ENCODE peak calls at places on chromosomes 1 and 21, in six cellular contexts. One of them, this sample, is unnamed.
A peak's percentile ranks its signal among the peaks of the same experiment; 100 is the strongest.

GRCh38 chr1:54371038-54371935 is 34.9 kb downstream of the SSBP3 start:
- ATAC-seq in K562: no peak
- ATAC-seq in GM12878: no peak
- ATAC-seq in HepG2: no peak
- ATAC-seq in upper lobe of left lung: no peak
- ATAC-seq in A549: no peak
- ATAC-seq in this sample: no peak

GRCh38 chr1:66231162-66232077 is 302.5 kb upstream of the SGIP1 start:
- ATAC-seq in K562: no peak
- ATAC-seq in upper lobe of left lung: no peak
- ATAC-seq in GM12878: no peak
- ATAC-seq in HepG2: no peak
- ATAC-seq in A549: peak; percentile 94
- ATAC-seq in this sample: no peak

GRCh38 chr1:117009132-117009531 is 7.6 kb downstream of the CD101 start:
- ATAC-seq in upper lobe of left lung: peak; percentile 63
- ATAC-seq in K562: no peak
- ATAC-seq in A549: no peak
- ATAC-seq in GM12878: peak; percentile 64
- ATAC-seq in HepG2: no peak
- ATAC-seq in this sample: no peak

GRCh38 chr1:47887060-47887851 is 109.9 kb downstream of the TRABD2B start:
- ATAC-seq in HepG2: no peak
- ATAC-seq in K562: no peak
- ATAC-seq in upper lobe of left lung: no peak
- ATAC-seq in A549: no peak
- ATAC-seq in GM12878: no peak
- ATAC-seq in this sample: no peak

GRCh38 chr1:193709607-193710006 is 523.2 kb upstream of the B3GALT2 start:
- ATAC-seq in HepG2: no peak
- ATAC-seq in A549: no peak
- ATAC-seq in K562: no peak
- ATAC-seq in GM12878: no peak
- ATAC-seq in upper lobe of left lung: no peak
- ATAC-seq in this sample: no peak

GRCh38 chr1:233993651-233994050 is 89.2 kb downstream of the SLC35F3 start:
- ATAC-seq in upper lobe of left lung: no peak
- ATAC-seq in GM12878: peak; percentile 95
- ATAC-seq in K562: no peak
- ATAC-seq in A549: no peak
- ATAC-seq in HepG2: no peak
- ATAC-seq in this sample: no peak

GRCh38 chr1:168512864-168513595 is 30.8 kb downstream of the XCL2 start:
- ATAC-seq in K562: no peak
- ATAC-seq in upper lobe of left lung: no peak
- ATAC-seq in HepG2: peak; percentile 47
- ATAC-seq in GM12878: no peak
- ATAC-seq in A549: no peak
- ATAC-seq in this sample: no peak

GRCh38 chr1:51506537-51506936 is 12.5 kb downstream of the EPS15 start:
- ATAC-seq in HepG2: no peak
- ATAC-seq in upper lobe of left lung: peak; percentile 77
- ATAC-seq in A549: no peak
- ATAC-seq in GM12878: peak; percentile 40
- ATAC-seq in K562: peak; percentile 13
- ATAC-seq in this sample: peak; percentile 34

GRCh38 chr1:116347678-116348077 is 25.4 kb upstream of the ATP1A1 start:
- ATAC-seq in K562: no peak
- ATAC-seq in A549: no peak
- ATAC-seq in upper lobe of left lung: no peak
- ATAC-seq in GM12878: no peak
- ATAC-seq in HepG2: no peak
- ATAC-seq in this sample: no peak

GRCh38 chr21:45125347-45125746 is 51.0 kb downstream of the ADARB1 start:
- ATAC-seq in HepG2: no peak
- ATAC-seq in GM12878: peak; percentile 42
- ATAC-seq in upper lobe of left lung: no peak
- ATAC-seq in A549: no peak
- ATAC-seq in K562: no peak
- ATAC-seq in this sample: no peak

GRCh38 chr1:55833452-55834160 is 618.4 kb upstream of the USP24 start:
- ATAC-seq in GM12878: no peak
- ATAC-seq in K562: no peak
- ATAC-seq in A549: no peak
- ATAC-seq in HepG2: no peak
- ATAC-seq in upper lobe of left lung: no peak
- ATAC-seq in this sample: no peak

GRCh38 chr1:241292973-241293372 is 64.0 kb downstream of the RGS7 start:
- ATAC-seq in GM12878: no peak
- ATAC-seq in HepG2: no peak
- ATAC-seq in A549: no peak
- ATAC-seq in upper lobe of left lung: no peak
- ATAC-seq in K562: no peak
- ATAC-seq in this sample: no peak

GRCh38 chr1:225817611-225818061 is 7.7 kb downstream of the EPHX1 start:
- ATAC-seq in GM12878: no peak
- ATAC-seq in K562: peak; percentile 46
- ATAC-seq in A549: peak; percentile 62
- ATAC-seq in upper lobe of left lung: peak; percentile 65
- ATAC-seq in HepG2: no peak
- ATAC-seq in this sample: peak; percentile 82

GRCh38 chr1:220217383-220217988 is 54.8 kb downstream of the RAB3GAP2 start:
- ATAC-seq in A549: no peak
- ATAC-seq in upper lobe of left lung: no peak
- ATAC-seq in HepG2: peak; percentile 74
- ATAC-seq in GM12878: peak; percentile 14
- ATAC-seq in K562: peak; percentile 76
- ATAC-seq in this sample: no peak

GRCh38 chr1:192626366-192627179 is 9.4 kb upstream of the RGS13 start:
- ATAC-seq in upper lobe of left lung: no peak
- ATAC-seq in GM12878: peak; percentile 84
- ATAC-seq in A549: no peak
- ATAC-seq in K562: no peak
- ATAC-seq in HepG2: no peak
- ATAC-seq in this sample: no peak

GRCh38 chr1:107871259-107871658 is 93.7 kb downstream of the VAV3 start:
- ATAC-seq in A549: no peak
- ATAC-seq in HepG2: no peak
- ATAC-seq in K562: no peak
- ATAC-seq in upper lobe of left lung: no peak
- ATAC-seq in GM12878: peak; percentile 61
- ATAC-seq in this sample: no peak

GRCh38 chr1:102435483-102435882 is 438.8 kb upstream of the OLFM3 start:
- ATAC-seq in HepG2: no peak
- ATAC-seq in K562: no peak
- ATAC-seq in upper lobe of left lung: no peak
- ATAC-seq in A549: no peak
- ATAC-seq in GM12878: peak; percentile 67
- ATAC-seq in this sample: no peak

GRCh38 chr1:32180186-32181060 is 948 bp downstream of the TXLNA start:
- ATAC-seq in HepG2: peak; percentile 43
- ATAC-seq in upper lobe of left lung: peak; percentile 53
- ATAC-seq in A549: peak; percentile 48
- ATAC-seq in GM12878: peak; percentile 53
- ATAC-seq in K562: peak; percentile 25
- ATAC-seq in this sample: peak; percentile 34

GRCh38 chr1:209774592-209774991 is 9.8 kb downstream of the C1orf74 start:
- ATAC-seq in A549: no peak
- ATAC-seq in HepG2: no peak
- ATAC-seq in upper lobe of left lung: no peak
- ATAC-seq in K562: no peak
- ATAC-seq in GM12878: peak; percentile 82
- ATAC-seq in this sample: no peak

GRCh38 chr1:62437273-62437945 is 560 bp downstream of the USP1 start:
- ATAC-seq in HepG2: peak; percentile 4
- ATAC-seq in K562: peak; percentile 36
- ATAC-seq in upper lobe of left lung: peak; percentile 3
- ATAC-seq in GM12878: peak; percentile 6
- ATAC-seq in A549: peak; percentile 1
- ATAC-seq in this sample: no peak

GRCh38 chr1:62438163-62438562 is 1.3 kb downstream of the USP1 start:
- ATAC-seq in A549: no peak
- ATAC-seq in upper lobe of left lung: no peak
- ATAC-seq in GM12878: no peak
- ATAC-seq in K562: peak; percentile 2
- ATAC-seq in HepG2: no peak
- ATAC-seq in this sample: no peak

GRCh38 chr1:62436039-62436465 is 797 bp upstream of the USP1 start:
- ATAC-seq in upper lobe of left lung: peak; percentile 94
- ATAC-seq in K562: peak; percentile 83
- ATAC-seq in A549: peak; percentile 82
- ATAC-seq in HepG2: peak; percentile 85
- ATAC-seq in GM12878: peak; percentile 79
- ATAC-seq in this sample: peak; percentile 90

GRCh38 chr1:62436466-62437272 is at the start of gene USP1:
- ATAC-seq in GM12878: peak; percentile 85
- ATAC-seq in A549: peak; percentile 92
- ATAC-seq in K562: peak; percentile 86
- ATAC-seq in upper lobe of left lung: peak; percentile 95
- ATAC-seq in HepG2: peak; percentile 93
- ATAC-seq in this sample: peak; percentile 93

DNA sequence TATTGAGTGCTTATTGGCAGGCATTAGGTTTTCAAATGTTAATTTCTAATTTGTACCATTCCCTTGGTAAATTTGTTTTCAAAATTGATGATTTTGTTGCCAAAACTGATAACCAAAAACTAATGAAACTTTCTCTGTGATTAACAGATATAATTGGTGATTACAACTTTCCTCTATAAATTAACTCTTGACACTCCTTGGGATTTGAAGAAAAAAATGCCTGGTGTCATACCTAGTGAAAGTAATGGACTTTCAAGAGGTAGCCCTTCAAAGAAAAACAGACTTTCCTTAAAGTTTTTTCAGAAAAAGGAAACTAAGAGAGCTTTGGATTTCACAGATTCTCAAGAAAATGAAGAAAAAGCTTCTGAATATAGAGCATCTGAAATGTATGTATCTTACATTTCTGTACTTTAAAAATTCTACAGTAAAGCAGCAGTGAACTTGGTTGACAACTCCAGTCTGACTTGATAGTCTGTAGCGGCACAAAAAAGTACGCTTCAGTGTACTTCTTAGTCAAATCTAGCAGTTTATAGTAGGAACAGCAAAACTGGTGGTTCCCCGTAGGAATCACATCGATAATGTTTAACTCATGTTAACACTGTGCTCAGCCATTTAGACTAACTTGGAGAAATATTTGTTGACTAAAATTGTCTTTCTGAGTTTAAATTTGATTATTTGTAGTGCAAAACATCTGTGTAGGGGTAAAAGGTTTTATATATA is 3.0 kb downstream of the USP1 start:
- ATAC-seq in K562: no peak
- ATAC-seq in GM12878: peak; percentile 34
- ATAC-seq in A549: no peak
- ATAC-seq in HepG2: no peak
- ATAC-seq in upper lobe of left lung: no peak
- ATAC-seq in this sample: no peak
- TF ChIP-seq CTCF in K562: no peak
- TF ChIP-seq CTCF in GM12878: no peak
- TF ChIP-seq CTCF in A549: no peak
- TF ChIP-seq CTCF in HepG2: no peak
- TF ChIP-seq CTCF in upper lobe of left lung: no peak
- TF ChIP-seq CTCF in this sample: no peak

GRCh38 chr1:203036537-203036936 is 10.2 kb downstream of the PPFIA4 start:
- ATAC-seq in GM12878: no peak
- ATAC-seq in K562: no peak
- ATAC-seq in A549: no peak
- ATAC-seq in upper lobe of left lung: no peak
- ATAC-seq in HepG2: no peak
- ATAC-seq in this sample: no peak
- H3K4me1 ChIP-seq in GM12878: peaks cover 11% of the 10 kb centered on the region
- H3K4me1 ChIP-seq in K562: no peaks in the 10 kb centered on the region
- H3K4me1 ChIP-seq in A549: peaks cover 15% of the 10 kb centered on the region
- H3K4me1 ChIP-seq in upper lobe of left lung: no peaks in the 10 kb centered on the region
- H3K4me1 ChIP-seq in HepG2: no peaks in the 10 kb centered on the region
- H3K4me1 ChIP-seq in this sample: peaks cover 28% of the 10 kb centered on the region

GRCh38 chr1:156498447-156499193 is 2.0 kb downstream of the MEF2D start:
- ATAC-seq in upper lobe of left lung: no peak
- ATAC-seq in HepG2: peak; percentile 6
- ATAC-seq in A549: no peak
- ATAC-seq in GM12878: no peak
- ATAC-seq in K562: peak; percentile 1
- ATAC-seq in this sample: no peak

GRCh38 chr1:156499194-156499702 is 1.3 kb downstream of the MEF2D start:
- ATAC-seq in upper lobe of left lung: no peak
- ATAC-seq in HepG2: no peak
- ATAC-seq in A549: no peak
- ATAC-seq in GM12878: no peak
- ATAC-seq in K562: no peak
- ATAC-seq in this sample: no peak

GRCh38 chr1:156500847-156501686 is 492 bp upstream of the MEF2D start:
- ATAC-seq in HepG2: peak; percentile 80
- ATAC-seq in K562: peak; percentile 86
- ATAC-seq in GM12878: peak; percentile 74
- ATAC-seq in A549: peak; percentile 58
- ATAC-seq in upper lobe of left lung: peak; percentile 90
- ATAC-seq in this sample: peak; percentile 81

GRCh38 chr1:156500578-156500846 is at the start of gene MEF2D:
- ATAC-seq in HepG2: peak; percentile 2
- ATAC-seq in K562: no peak
- ATAC-seq in GM12878: no peak
- ATAC-seq in A549: peak; percentile 45
- ATAC-seq in upper lobe of left lung: no peak
- ATAC-seq in this sample: no peak

DNA sequence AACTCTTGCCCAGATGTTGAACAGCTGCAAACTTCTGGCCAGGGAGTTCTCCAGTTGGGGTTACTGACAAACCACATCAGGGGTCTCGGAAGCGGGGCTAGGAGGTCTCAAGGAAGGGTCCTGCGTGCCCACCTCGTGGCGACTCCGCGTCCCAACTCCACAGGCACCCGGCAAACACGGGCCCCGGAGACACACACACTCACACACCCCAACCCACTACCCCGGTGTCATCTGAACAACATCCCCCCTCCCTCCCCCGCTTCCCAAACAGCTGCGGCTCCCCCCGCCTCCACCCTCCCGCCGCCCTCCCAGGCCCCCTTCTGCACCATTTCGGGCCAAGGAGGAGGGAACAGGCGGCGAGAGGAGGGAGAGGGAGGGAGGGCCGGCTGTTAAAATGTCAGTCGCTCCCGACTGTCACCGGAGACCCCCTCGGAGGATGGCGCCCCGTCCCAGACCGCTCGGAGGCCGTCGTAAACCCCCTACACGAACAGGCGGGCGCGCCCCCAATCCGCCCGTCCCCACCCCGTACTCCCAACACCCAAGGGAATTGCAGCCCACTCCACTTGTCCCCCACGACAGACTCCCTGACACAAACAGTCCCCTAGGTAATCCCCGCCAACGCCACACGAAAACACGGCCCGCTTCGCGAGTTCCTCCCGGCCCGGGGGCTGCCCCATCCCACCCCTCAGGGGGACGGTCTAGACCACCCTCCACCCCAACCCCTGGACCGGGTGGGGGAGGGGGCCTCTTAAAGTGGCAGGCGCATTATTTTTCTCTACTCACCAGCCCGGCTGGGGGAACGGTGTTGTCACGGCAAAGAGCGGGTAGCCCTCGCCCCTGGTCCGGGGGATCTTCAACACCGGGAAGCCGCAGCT is 635 bp downstream of the MEF2D start:
- ATAC-seq in K562: peak; percentile 2
- ATAC-seq in A549: no peak
- ATAC-seq in GM12878: no peak
- ATAC-seq in HepG2: no peak
- ATAC-seq in upper lobe of left lung: peak; percentile 12
- ATAC-seq in this sample: no peak
- TF ChIP-seq EP300 in K562: no peak
- TF ChIP-seq EP300 in A549: no peak
- TF ChIP-seq EP300 in GM12878: no peak
- TF ChIP-seq EP300 in HepG2: no peak
- TF ChIP-seq EP300 in upper lobe of left lung: no peak
- TF ChIP-seq EP300 in this sample: no peak

GRCh38 chr21:28742527-28742926 is 250.2 kb downstream of the LTN1 start:
- ATAC-seq in GM12878: no peak
- ATAC-seq in HepG2: no peak
- ATAC-seq in A549: no peak
- ATAC-seq in upper lobe of left lung: no peak
- ATAC-seq in K562: no peak
- ATAC-seq in this sample: no peak
- TF ChIP-seq CTCF in GM12878: no peak
- TF ChIP-seq CTCF in HepG2: no peak
- TF ChIP-seq CTCF in A549: no peak
- TF ChIP-seq CTCF in upper lobe of left lung: no peak
- TF ChIP-seq CTCF in K562: no peak
- TF ChIP-seq CTCF in this sample: peak; percentile 23